ENCODE peak calls at places on chromosomes 11 and 22, in seven cellular contexts. S is keratinocyte; H is cardiac muscle cell; L is CD8-positive, alpha-beta memory T cell; Q is neuronal stem cell; U is GM23338; P is bronchial epithelial cell. V is an unnamed sample.
A peak's percentile ranks its signal among the peaks of the same experiment; 100 is the strongest.

GRCh38 chr22:16956290-16956689 is 51.7 kb downstream of the GAB4 start:
- DNase-seq in S (no peak), H (no peak), L (no peak), Q (no peak), U (no peak), P (no peak), V (no peak)

GRCh38 chr11:44805596-44805995 is 78.8 kb downstream of the TSPAN18 start:
- DNase-seq in S (no peak), H (no peak), L (no peak), Q (no peak), U (no peak), P (no peak), V (no peak)

GRCh38 chr22:47036936-47037485 is 274.6 kb downstream of the TBC1D22A start:
- DNase-seq in S (no peak), H (no peak), L (no peak), Q (no peak), U (no peak), P (no peak), V (no peak)

GRCh38 chr11:129323896-129324522 is 51.6 kb upstream of the BARX2 start:
- DNase-seq in S (no peak), H (peak; percentile 74), L (no peak), Q (no peak), U (no peak), P (peak; percentile 18), V (no peak)

GRCh38 chr11:23769214-23769613 is 727.6 kb upstream of the LUZP2 start:
- DNase-seq in S (no peak), H (no peak), L (no peak), Q (no peak), U (peak; percentile 34), P (no peak), V (no peak)

GRCh38 chr11:71173709-71174108 is 78.7 kb downstream of the SHANK2 start:
- DNase-seq in S (no peak), H (no peak), L (no peak), Q (no peak), U (no peak), P (no peak), V (no peak)

GRCh38 chr11:120807414-120808150 is 216.3 kb upstream of the TBCEL start:
- DNase-seq in S (no peak), H (peak; percentile 82), L (no peak), Q (peak; percentile 24), U (peak; percentile 46), P (peak; percentile 78), V (no peak)

GRCh38 chr11:130882138-130882551 is 34.1 kb downstream of the SNX19 start:
- DNase-seq in S (no peak), H (no peak), L (no peak), Q (no peak), U (no peak), P (no peak), V (no peak)

GRCh38 chr11:61885166-61885778 is 6.1 kb downstream of the FADS3 start:
- DNase-seq in S (no peak), H (no peak), L (no peak), Q (no peak), U (no peak), P (no peak), V (no peak)

GRCh38 chr11:8913961-8914660 is 3.1 kb downstream of the AKIP1 start:
- DNase-seq in S (no peak), H (peak; percentile 68), L (peak; percentile 20), Q (peak; percentile 27), U (peak; percentile 78), P (peak; percentile 28), V (no peak)

GRCh38 chr11:86571273-86571948 is 101.0 kb downstream of the ME3 start:
- DNase-seq in S (no peak), H (peak; percentile 26), L (no peak), Q (no peak), U (peak; percentile 94), P (no peak), V (no peak)

GRCh38 chr11:122487669-122488068 is 167.9 kb upstream of the UBASH3B start:
- DNase-seq in S (no peak), H (no peak), L (no peak), Q (no peak), U (no peak), P (no peak), V (no peak)

GRCh38 chr11:19892876-19893275 is 180.2 kb downstream of the NAV2 start:
- DNase-seq in S (no peak), H (peak; percentile 84), L (no peak), Q (no peak), U (no peak), P (no peak), V (no peak)

GRCh38 chr11:4454031-4454430 is 4.9 kb downstream of the OR52K2 start:
- DNase-seq in S (no peak), H (no peak), L (no peak), Q (no peak), U (no peak), P (peak; percentile 77), V (no peak)

GRCh38 chr22:29380032-29380781 is 8.2 kb downstream of the AP1B1 start:
- DNase-seq in S (no peak), H (no peak), L (no peak), Q (no peak), U (no peak), P (peak; percentile 88), V (peak; percentile 32)

GRCh38 chr11:40842750-40843339 is 616.6 kb downstream of the LRRC4C start:
- DNase-seq in S (no peak), H (no peak), L (no peak), Q (no peak), U (peak; percentile 28), P (no peak), V (no peak)

GRCh38 chr11:69292221-69292648 is 1.7 kb upstream of the MYEOV start:
- DNase-seq in S (no peak), H (peak; percentile 39), L (peak; percentile 17), Q (peak; percentile 17), U (peak; percentile 61), P (no peak), V (no peak)

GRCh38 chr11:45807792-45808238 is 2.9 kb downstream of the SLC35C1 start:
- DNase-seq in S (no peak), H (no peak), L (no peak), Q (no peak), U (no peak), P (no peak), V (peak; percentile 55)
- H3K4me3 ChIP-seq in S (no peak overlapping the region), H (no peak overlapping the region), L (no peak overlapping the region), Q (no peak overlapping the region), U (peak overlapping the region; percentile 90), P (no peak overlapping the region), V (no peak overlapping the region)

GRCh38 chr11:1219446-1219835 is 3.4 kb upstream of the MUC5B start:
- DNase-seq in S (no peak), H (no peak), L (no peak), Q (no peak), U (no peak), P (no peak), V (peak; percentile 60)

GRCh38 chr11:1222491-1223345 is at the start of gene MUC5B:
- DNase-seq in S (no peak), H (peak; percentile 12), L (no peak), Q (no peak), U (peak; percentile 0), P (no peak), V (peak; percentile 52)

GRCh38 chr11:1221848-1222311 is 986 bp upstream of the MUC5B start:
- DNase-seq in S (no peak), H (no peak), L (no peak), Q (no peak), U (no peak), P (no peak), V (peak; percentile 59)

GRCh38 chr11:1219836-1220810 is 2.7 kb upstream of the MUC5B start:
- DNase-seq in S (no peak), H (peak; percentile 61), L (no peak), Q (no peak), U (no peak), P (no peak), V (peak; percentile 63)

GRCh38 chr11:1220941-1221721 is 1.7 kb upstream of the MUC5B start:
- DNase-seq in S (no peak), H (no peak), L (no peak), Q (no peak), U (no peak), P (no peak), V (peak; percentile 61)
- H3K27me3 ChIP-seq in S (no peaks in the 10 kb centered on the region), H (no peaks in the 10 kb centered on the region), L (no peaks in the 10 kb centered on the region), Q (no peaks in the 10 kb centered on the region), U (no peaks in the 10 kb centered on the region), P (no peaks in the 10 kb centered on the region), V (peaks cover 76% of the 10 kb centered on the region)

DNA sequence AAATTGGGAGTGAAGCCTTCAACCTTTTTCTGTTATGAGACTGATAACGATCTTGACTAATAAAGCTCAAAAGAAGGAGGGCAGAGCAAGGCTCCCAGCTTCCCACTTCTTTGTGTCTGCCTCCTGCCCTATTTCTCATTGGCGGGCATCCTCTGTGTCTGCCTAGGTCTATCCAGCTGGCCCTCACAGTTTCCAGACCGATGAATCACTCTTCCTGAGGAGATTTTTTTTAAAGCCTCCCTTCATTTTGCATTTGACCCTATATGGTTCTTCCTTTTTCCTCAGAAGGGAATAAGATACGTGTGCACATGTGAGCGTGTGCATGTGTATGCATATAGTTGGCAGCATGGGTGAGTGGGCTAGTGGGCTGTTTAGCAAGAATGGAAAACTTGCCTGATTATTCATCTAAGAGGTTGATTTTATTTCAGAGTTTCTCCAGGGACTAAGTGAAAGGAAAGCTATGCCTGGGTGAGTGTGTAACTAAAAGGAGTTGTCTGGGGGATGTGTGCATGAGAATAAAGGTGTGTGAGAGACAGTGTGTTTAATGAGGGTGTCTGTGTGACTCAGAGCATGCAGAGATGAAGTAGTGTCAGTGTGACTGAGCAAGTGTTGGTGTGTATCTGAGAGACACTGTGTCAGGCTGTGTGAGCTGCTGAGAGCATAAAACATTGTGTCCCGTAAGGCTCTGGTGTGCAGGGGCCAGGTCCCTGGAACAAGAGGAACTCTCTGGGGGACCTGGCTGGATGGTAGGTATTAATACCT is 12.2 kb downstream of the PHLDB1 start:
- DNase-seq in S (no peak), H (peak; percentile 97), L (no peak), Q (no peak), U (no peak), P (peak; percentile 94), V (no peak)
- H3K4me3 ChIP-seq in S (no peak overlapping the region), H (no peak overlapping the region), L (no peak overlapping the region), Q (peak overlapping the region; percentile 6), U (no peak overlapping the region), P (no peak overlapping the region), V (no peak overlapping the region)

GRCh38 chr11:95092549-95093324 is 3.1 kb downstream of the ENDOD1 start:
- DNase-seq in S (no peak), H (peak; percentile 50), L (peak; percentile 5), Q (no peak), U (peak; percentile 57), P (peak; percentile 61), V (no peak)
- H3K27me3 ChIP-seq in S (no peaks in the 10 kb centered on the region), H (peaks cover 4% of the 10 kb centered on the region), L (no peaks in the 10 kb centered on the region), Q (peaks cover 4% of the 10 kb centered on the region), U (peaks cover 36% of the 10 kb centered on the region), P (no peaks in the 10 kb centered on the region), V (no peaks in the 10 kb centered on the region)

V was measured in suprapubic skin.